ENCODE peak calls at places on chromosomes 7 and 10, in five cellular contexts. D, I, B, P and W are unnamed samples.

GRCh38 chr10:80357804-80358125 is 1.2 kb downstream of the DYDC2 start:
- DNase-seq in P (no peak), D (no peak), B (no peak), I (no peak), W (no peak)

GRCh38 chr10:121994429-121994881 is 5.5 kb downstream of the TACC2 start:
- DNase-seq in B (peak; percentile 63), P (no peak), D (no peak), I (no peak), W (peak; percentile 89)

GRCh38 chr7:116779921-116780320 is 82.5 kb upstream of the CAPZA2 start:
- DNase-seq in P (no peak), D (no peak), B (no peak), I (no peak), W (no peak)

GRCh38 chr7:390761-391410 is 100.9 kb downstream of the FOXL3 start:
- DNase-seq in B (no peak), I (no peak), D (no peak), P (no peak), W (peak; percentile 46)

GRCh38 chr7:101486056-101486763 is 123.5 kb downstream of the COL26A1 start:
- DNase-seq in D (no peak), I (no peak), B (peak; percentile 62), P (no peak), W (no peak)

GRCh38 chr10:98957801-98958200 is 277.9 kb downstream of the HPSE2 start:
- DNase-seq in I (peak; percentile 78), P (no peak), D (no peak), B (no peak), W (no peak)

GRCh38 chr10:96660297-96660696 is 60.0 kb downstream of the PIK3AP1 start:
- DNase-seq in B (no peak), P (no peak), D (no peak), I (no peak), W (no peak)

GRCh38 chr7:101936612-101937231 is 119.3 kb downstream of the CUX1 start:
- DNase-seq in I (peak; percentile 33), B (peak; percentile 77), P (no peak), D (no peak), W (peak; percentile 30)

GRCh38 chr7:142866361-142867096 is 11.7 kb downstream of the EPHB6 start:
- DNase-seq in B (peak; percentile 62), D (peak; percentile 31), P (peak; percentile 13), I (no peak), W (no peak)

GRCh38 chr7:133775201-133775600 is 351.9 kb upstream of the LRGUK start:
- DNase-seq in B (no peak), I (no peak), D (no peak), P (no peak), W (no peak)

GRCh38 chr10:7559447-7559846 is 107.3 kb downstream of the ITIH5 start:
- DNase-seq in B (no peak), I (no peak), P (no peak), D (no peak), W (no peak)

GRCh38 chr7:158190756-158191155 is 396.9 kb downstream of the PTPRN2 start:
- DNase-seq in B (no peak), P (no peak), D (no peak), I (no peak), W (no peak)

GRCh38 chr7:24540956-24541355 is 32.3 kb upstream of the PALS2 start:
- DNase-seq in D (no peak), B (no peak), I (no peak), P (no peak), W (no peak)

GRCh38 chr7:28069788-28070187 is 110.8 kb downstream of the JAZF1 start:
- DNase-seq in B (peak; percentile 65), I (peak; percentile 79), P (no peak), D (no peak), W (no peak)

GRCh38 chr10:15347205-15347604 is 23.9 kb downstream of the FAM171A1 start:
- DNase-seq in D (no peak), B (no peak), I (no peak), P (no peak), W (no peak)

GRCh38 chr7:37578350-37578749 is 105.2 kb upstream of the GPR141 start:
- DNase-seq in D (no peak), B (no peak), P (no peak), I (no peak), W (no peak)

GRCh38 chr7:111663771-111664170 is 101.5 kb upstream of the IMMP2L start:
- DNase-seq in D (no peak), B (no peak), I (no peak), P (no peak), W (no peak)

GRCh38 chr7:132072165-132072564 is 504.1 kb downstream of the PLXNA4 start:
- DNase-seq in B (no peak), D (no peak), P (no peak), I (no peak), W (no peak)

GRCh38 chr7:85287126-85287825 is 100.4 kb upstream of the SEMA3D start:
- DNase-seq in P (no peak), I (peak; percentile 56), D (no peak), B (peak; percentile 6), W (no peak)

GRCh38 chr7:137574836-137575235 is 231.3 kb upstream of the PTN start:
- DNase-seq in P (no peak), B (no peak), I (peak; percentile 21), D (no peak), W (no peak)

GRCh38 chr10:129602938-129603520 is 136.0 kb downstream of the MGMT start:
- DNase-seq in B (no peak), I (no peak), P (no peak), D (no peak), W (no peak)

GRCh38 chr7:93889261-93889660 is 1.3 kb downstream of the TFPI2 start:
- DNase-seq in P (no peak), B (no peak), D (no peak), I (peak; percentile 92), W (no peak)

GRCh38 chr7:81457858-81458522 is 311.9 kb downstream of the HGF start:
- DNase-seq in B (peak; percentile 70), D (no peak), I (peak; percentile 56), P (no peak), W (no peak)

GRCh38 chr10:69337312-69338132 is 59.2 kb downstream of the HK1 start:
- DNase-seq in B (peak; percentile 57), P (no peak), I (peak; percentile 86), D (no peak), W (no peak)

GRCh38 chr7:55423891-55424290 is 58.8 kb downstream of the LANCL2 start:
- DNase-seq in B (no peak), I (peak; percentile 24), P (peak; percentile 11), D (no peak), W (no peak)

GRCh38 chr10:23826399-23826798 is 382.5 kb upstream of the KIAA1217 start:
- DNase-seq in P (peak; percentile 13), I (no peak), D (peak; percentile 24), B (peak; percentile 77), W (no peak)

GRCh38 chr7:135342887-135343286 is 109.2 kb downstream of the STRA8 start:
- DNase-seq in D (no peak), I (peak; percentile 5), B (no peak), P (no peak), W (no peak)

GRCh38 chr10:131753336-131753735 is 147.5 kb upstream of the PPP2R2D start:
- DNase-seq in I (no peak), D (no peak), B (no peak), P (no peak), W (no peak)

GRCh38 chr7:151243411-151244155 is 4.9 kb downstream of the SMARCD3 start:
- DNase-seq in D (peak; percentile 76), B (no peak), P (no peak), I (no peak), W (no peak)

GRCh38 chr7:94600267-94600666 is 55.7 kb downstream of the SGCE start:
- DNase-seq in D (no peak), I (no peak), B (no peak), P (no peak), W (no peak)

DNA sequence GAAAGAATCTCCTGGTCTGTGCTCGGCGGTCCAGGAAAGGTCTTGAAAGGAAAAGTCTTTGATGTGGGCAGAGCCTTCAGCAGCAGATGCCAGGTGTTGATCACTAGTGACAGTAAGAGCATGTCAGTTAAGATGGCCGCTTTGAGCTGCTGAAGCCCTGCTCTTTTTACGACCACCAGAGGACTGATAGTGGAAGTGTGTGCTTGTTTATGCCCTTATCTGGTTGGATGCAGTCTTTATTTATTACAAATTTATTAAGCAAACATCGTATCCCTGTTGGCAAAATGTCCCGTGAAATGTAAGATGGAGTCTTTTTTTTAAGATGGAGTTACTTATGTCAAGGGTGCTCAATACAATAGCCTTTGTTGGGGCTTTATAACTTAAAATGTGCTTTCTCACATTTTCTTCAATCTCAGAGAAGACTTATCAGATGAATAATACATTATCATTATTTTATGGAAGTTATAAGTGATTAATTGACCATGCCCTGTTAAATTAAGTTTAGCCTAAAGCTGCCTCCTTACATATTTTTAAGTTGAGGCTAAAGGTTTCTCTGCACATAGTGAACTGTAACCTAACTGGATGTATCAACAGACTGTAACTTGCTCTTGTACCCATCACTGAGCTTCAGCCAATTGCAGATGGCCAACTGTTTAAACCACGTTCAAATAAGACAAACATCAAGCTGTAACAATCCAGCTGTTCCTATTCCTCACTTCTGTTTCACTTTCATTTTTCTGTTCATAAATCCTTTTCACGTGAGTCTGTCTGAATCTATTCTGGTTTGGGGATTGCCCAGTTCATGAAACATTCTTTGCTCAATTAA is 97.4 kb upstream of the PIK3CG start:
- DNase-seq in P (no peak), I (peak; percentile 90), B (no peak), D (peak; percentile 81), W (no peak)
- H3K4me3 ChIP-seq in P (no peak overlapping the region), I (peak overlapping the region; percentile 17), B (no peak overlapping the region), D (no peak overlapping the region), W (peak overlapping the region; percentile 10)

DNA sequence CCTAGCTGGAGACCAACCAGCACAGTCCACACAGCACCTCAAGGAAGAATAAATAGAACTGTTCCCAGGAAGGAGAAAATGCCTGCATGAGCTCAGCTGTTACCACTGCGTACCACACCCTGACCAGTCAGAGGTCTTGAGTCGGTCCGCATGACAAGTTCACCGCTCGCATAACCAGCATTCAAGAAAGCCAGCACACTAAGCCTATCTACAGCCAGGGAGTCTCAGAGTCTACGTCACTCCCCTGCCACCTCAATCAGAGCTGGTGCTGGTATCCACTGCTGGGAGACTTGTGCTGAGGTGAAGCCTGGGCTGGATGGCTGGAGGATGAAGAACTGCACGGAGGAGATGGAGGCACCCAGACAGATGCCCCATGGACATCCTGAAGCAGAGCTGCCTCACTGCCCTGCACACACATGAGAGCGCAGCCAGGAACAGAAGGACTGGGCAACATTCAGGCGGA is 19.6 kb downstream of the AKR1C1 start:
- DNase-seq in P (peak; percentile 20), B (peak; percentile 32), I (peak; percentile 12), D (no peak), W (peak; percentile 70)
- H3K27ac ChIP-seq in P (peak overlapping the region; percentile 6), B (peak overlapping the region; percentile 78), I (no peak overlapping the region), D (no peak overlapping the region), W (peak overlapping the region; percentile 18)

GRCh38 chr10:103849212-103849877 is 6.0 kb downstream of the SH3PXD2A start:
- DNase-seq in P (no peak), B (no peak), D (no peak), I (no peak), W (no peak)
- H3K4me1 ChIP-seq in P (peaks cover 88% of the 10 kb centered on the region), B (peaks cover 48% of the 10 kb centered on the region), D (no peaks in the 10 kb centered on the region), I (peaks cover 32% of the 10 kb centered on the region), W (peaks cover 41% of the 10 kb centered on the region)

GRCh38 chr10:31944071-31944433 is 15.4 kb upstream of the ARHGAP12 start:
- DNase-seq in D (no peak), P (no peak), B (no peak), I (no peak), W (no peak)

GRCh38 chr10:31945392-31945791 is 16.8 kb upstream of the ARHGAP12 start:
- DNase-seq in I (no peak), B (no peak), P (no peak), D (no peak), W (no peak)

GRCh38 chr10:31949266-31949665 is 20.6 kb upstream of the ARHGAP12 start:
- DNase-seq in I (no peak), B (no peak), D (no peak), P (no peak), W (no peak)

GRCh38 chr10:31947144-31947926 is 18.7 kb upstream of the ARHGAP12 start:
- DNase-seq in D (no peak), B (peak; percentile 78), P (peak; percentile 82), I (peak; percentile 95), W (no peak)

GRCh38 chr10:31948021-31948420 is 19.4 kb upstream of the ARHGAP12 start:
- DNase-seq in B (no peak), P (no peak), I (no peak), D (no peak), W (no peak)
- H3K4me3 ChIP-seq in B (no peak overlapping the region), P (no peak overlapping the region), I (no peak overlapping the region), D (no peak overlapping the region), W (peak overlapping the region; percentile 37)